ENCODE peak calls at places on chromosomes 7 and 10, in five cellular contexts. U is A549; N is CD8-positive, alpha-beta T cell; V is GM23248; Q is IMR-90. K is an unnamed sample.

GRCh38 chr10:48976208-48976607 is 36.6 kb upstream of the LRRC18 start:
- DNase-seq in U (peak), N (no peak), V (peak), Q (peak), K (no peak)

GRCh38 chr7:63900394-63901203 is 98.0 kb upstream of the ZNF722 start:
- DNase-seq in U (no peak), N (peak), V (peak), Q (no peak), K (peak)

GRCh38 chr7:137820677-137821420 is 25.9 kb downstream of the DGKI start:
- DNase-seq in U (no peak), N (no peak), V (peak), Q (peak), K (no peak)

GRCh38 chr7:130491841-130492518 is at the start of gene MEST:
- DNase-seq in U (no peak), N (peak), V (peak), Q (peak), K (no peak)

GRCh38 chr7:64665980-64666674 is at the start of gene ZNF107:
- DNase-seq in U (peak), N (peak), V (peak), Q (peak), K (peak)

GRCh38 chr7:98091061-98091460 is 15.6 kb upstream of the LMTK2 start:
- DNase-seq in U (no peak), N (no peak), V (peak), Q (peak), K (no peak)

GRCh38 chr7:11623093-11623678 is 208.8 kb downstream of the THSD7A start:
- DNase-seq in U (peak), N (no peak), V (no peak), Q (no peak), K (no peak)

GRCh38 chr7:87220734-87221215 is 1.2 kb upstream of the TMEM243 start:
- DNase-seq in U (no peak), N (no peak), V (peak), Q (no peak), K (peak)

GRCh38 chr7:136654406-136654805 is 214.0 kb upstream of the CHRM2 start:
- DNase-seq in U (no peak), N (no peak), V (peak), Q (no peak), K (no peak)

GRCh38 chr10:60963441-60964256 is 19.7 kb upstream of the RHOBTB1 start:
- DNase-seq in U (no peak), N (no peak), V (peak), Q (peak), K (no peak)

GRCh38 chr7:77199008-77199966 is at the start of gene FGL2:
- DNase-seq in U (no peak), N (peak), V (peak), Q (peak), K (no peak)

GRCh38 chr7:26515462-26515861 is 223.8 kb downstream of the SNX10 start:
- DNase-seq in U (no peak), N (no peak), V (no peak), Q (no peak), K (no peak)

GRCh38 chr10:113329121-113329596 is 223.7 kb upstream of the HABP2 start:
- DNase-seq in U (no peak), N (no peak), V (peak), Q (peak), K (no peak)

GRCh38 chr7:75879771-75880184 is 944 bp downstream of the RHBDD2 start:
- DNase-seq in U (no peak), N (peak), V (peak), Q (peak), K (no peak)

GRCh38 chr10:96532523-96532922 is 18.8 kb upstream of the TLL2 start:
- DNase-seq in U (no peak), N (no peak), V (no peak), Q (peak), K (no peak)

GRCh38 chr7:101232141-101232821 is 5.3 kb downstream of the CLDN15 start:
- DNase-seq in U (no peak), N (no peak), V (no peak), Q (no peak), K (peak)

GRCh38 chr7:20340839-20341238 is 10.1 kb downstream of the ITGB8 start:
- DNase-seq in U (no peak), N (no peak), V (no peak), Q (no peak), K (no peak)

GRCh38 chr7:727806-728460 is 852 bp upstream of the PRKAR1B start:
- DNase-seq in U (no peak), N (no peak), V (peak), Q (peak), K (no peak)

GRCh38 chr7:2892571-2892970 is 48.5 kb upstream of the GNA12 start:
- DNase-seq in U (no peak), N (no peak), V (no peak), Q (no peak), K (no peak)

GRCh38 chr10:21021843-21022594 is 124.9 kb upstream of the NEBL start:
- DNase-seq in U (peak), N (no peak), V (no peak), Q (no peak), K (no peak)

GRCh38 chr7:114921636-114922150 is at the start of gene MDFIC:
- DNase-seq in U (peak), N (peak), V (no peak), Q (no peak), K (no peak)

GRCh38 chr7:21352540-21353387 is 75.1 kb upstream of the SP4 start:
- DNase-seq in U (no peak), N (no peak), V (no peak), Q (no peak), K (no peak)

GRCh38 chr10:7260412-7260900 is 150.4 kb downstream of the SFMBT2 start:
- DNase-seq in U (peak), N (no peak), V (peak), Q (peak), K (peak)

GRCh38 chr7:2013381-2014311 is 219.1 kb downstream of the MAD1L1 start:
- DNase-seq in U (no peak), N (no peak), V (no peak), Q (no peak), K (no peak)

GRCh38 chr10:79066460-79067240 is 2.1 kb upstream of the ZMIZ1 start:
- DNase-seq in U (peak), N (no peak), V (peak), Q (peak), K (no peak)

GRCh38 chr7:157990878-157991250 is 596.8 kb downstream of the PTPRN2 start:
- DNase-seq in U (no peak), N (no peak), V (no peak), Q (no peak), K (no peak)

GRCh38 chr7:29865526-29865925 is 59.2 kb downstream of the WIPF3 start:
- DNase-seq in U (no peak), N (no peak), V (peak), Q (peak), K (no peak)

GRCh38 chr10:19041176-19041575 is 7.4 kb upstream of the MALRD1 start:
- DNase-seq in U (no peak), N (no peak), V (no peak), Q (peak), K (no peak)

GRCh38 chr7:5452937-5453540 is 29.4 kb upstream of the TNRC18 start:
- DNase-seq in U (no peak), N (no peak), V (peak), Q (peak), K (no peak)

GRCh38 chr7:34339061-34339526 is 318.9 kb upstream of the NPSR1 start:
- DNase-seq in U (no peak), N (no peak), V (peak), Q (no peak), K (no peak)

GRCh38 chr7:114086906-114087651 is 168.3 kb upstream of the PPP1R3A start:
- DNase-seq in U (peak), N (no peak), V (peak), Q (peak), K (no peak)

GRCh38 chr7:84248267-84248666 is 53.7 kb upstream of the SEMA3A start:
- DNase-seq in U (no peak), N (no peak), V (no peak), Q (peak), K (no peak)

GRCh38 chr10:100470367-100470766 is 7.6 kb downstream of the WNT8B start:
- DNase-seq in U (no peak), N (no peak), V (peak), Q (peak), K (no peak)

GRCh38 chr7:91372323-91372722 is 108.1 kb downstream of the FZD1 start:
- DNase-seq in U (no peak), N (no peak), V (no peak), Q (no peak), K (no peak)
- H3K27ac ChIP-seq in U (no peak), N (no peak), V (no peak), Q (no peak), K (no peak)

GRCh38 chr10:107855933-107856332 is 691.4 kb upstream of the SORCS1 start:
- DNase-seq in U (no peak), N (no peak), V (peak), Q (no peak), K (no peak)
- H3K27ac ChIP-seq in U (no peak), N (no peak), V (no peak), Q (no peak), K (no peak)

DNA sequence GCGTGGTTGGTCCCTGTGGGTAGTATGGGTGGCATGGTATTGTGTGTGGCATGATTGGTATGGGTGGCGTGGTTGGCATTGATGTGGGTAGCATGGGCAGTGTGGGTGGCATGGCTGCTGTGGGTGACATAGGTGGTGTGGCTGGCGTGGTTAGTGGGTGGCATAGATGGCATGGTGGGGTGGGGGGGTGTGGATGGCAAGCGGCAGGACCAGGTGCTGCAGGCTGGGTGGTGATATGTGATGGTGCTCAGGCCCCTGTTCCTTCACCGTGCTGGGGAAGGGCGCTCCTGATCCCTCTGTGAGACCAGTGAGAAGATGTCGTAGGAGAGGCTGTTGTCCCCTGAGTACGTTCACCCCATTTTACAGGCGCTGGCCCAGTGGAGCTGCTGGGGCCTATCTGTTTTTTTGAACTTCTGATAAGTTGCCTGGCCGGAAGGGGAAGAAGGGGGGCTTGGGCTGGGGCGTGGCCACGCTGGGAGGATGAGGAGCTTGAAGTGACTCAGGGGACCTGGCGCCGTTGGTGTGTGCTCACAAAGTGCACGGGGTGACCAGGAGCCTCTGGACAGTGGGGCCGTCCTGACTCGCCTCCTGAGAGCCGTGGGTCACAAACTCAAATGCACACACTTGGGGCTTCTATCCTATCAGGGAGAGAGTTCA is 17.5 kb downstream of the INPP5A start:
- DNase-seq in U (no peak), N (peak), V (no peak), Q (no peak), K (no peak)
- H3K27ac ChIP-seq in U (no peak), N (peak), V (no peak), Q (no peak), K (no peak)

DNA sequence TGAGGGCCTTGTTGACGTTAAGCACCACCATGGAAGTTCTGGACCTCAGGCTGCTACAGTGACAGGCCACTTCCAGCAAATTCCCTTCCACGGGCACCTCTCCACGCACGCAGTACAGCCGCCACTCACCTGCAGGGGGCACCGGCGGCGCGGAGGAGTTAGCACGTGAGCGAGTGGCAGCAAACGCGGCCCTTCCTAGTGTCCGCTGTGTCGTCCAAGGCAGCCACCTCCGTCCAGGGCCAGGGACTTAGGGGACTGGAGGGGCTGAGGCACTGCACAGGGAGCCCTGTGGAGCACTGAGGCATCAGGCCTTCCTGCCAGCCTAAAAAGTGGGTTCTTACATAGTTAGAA is 164.4 kb downstream of the SVIL start:
- DNase-seq in U (peak), N (peak), V (no peak), Q (no peak), K (no peak)
- H3K27ac ChIP-seq in U (no peak), N (no peak), V (no peak), Q (no peak), K (no peak)

GRCh38 chr10:17025444-17026295 is 103.9 kb downstream of the CUBN start:
- DNase-seq in U (no peak), N (peak), V (peak), Q (peak), K (peak)
- H3K27ac ChIP-seq in U (peak), N (peak), V (peak), Q (peak), K (peak)

GRCh38 chr7:96968981-96969380 is 36.4 kb upstream of the DLX6 start:
- DNase-seq in U (no peak), N (no peak), V (no peak), Q (no peak), K (no peak)
- H3K27ac ChIP-seq in U (no peak), N (no peak), V (no peak), Q (no peak), K (no peak)

DNA sequence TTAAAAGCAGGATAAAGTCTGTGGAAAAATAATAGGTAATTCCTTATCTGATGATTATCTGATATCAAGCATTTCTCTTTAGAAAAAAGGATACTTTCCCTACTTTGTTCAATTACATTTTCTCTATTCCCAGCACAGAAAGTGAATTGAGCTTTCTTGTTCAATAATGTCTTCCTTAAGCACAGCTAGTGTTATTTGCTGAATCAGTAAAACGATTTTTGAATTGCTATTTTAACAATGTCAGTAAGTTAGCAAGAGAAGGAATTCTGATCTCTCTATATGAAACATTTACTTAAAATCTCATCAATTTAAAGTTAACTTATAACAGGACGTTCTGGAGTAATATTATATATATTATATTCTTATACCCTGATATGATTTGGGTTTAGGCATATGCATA is 337.2 kb upstream of the ANKRD30A start:
- DNase-seq in U (no peak), N (no peak), V (no peak), Q (no peak), K (no peak)
- H3K27ac ChIP-seq in U (no peak), N (no peak), V (no peak), Q (no peak), K (no peak)

K was measured in caudate nucleus.